ENCODE peak calls at places on chromosomes 6 and 20, in ten cellular contexts. H, I, D, A, N, R, C, B, T and Q are unnamed samples. For H3K27me3, the result is how much of the 10 kb centered on the place peaks cover.

GRCh38 chr6:40398034-40398679 is 189.0 kb downstream of the LRFN2 start:
- DNase-seq in H (no peak), I (no peak), D (no peak), A (no peak), N (no peak), R (no peak), C (no peak), B (no peak), T (no peak), Q (no peak)

GRCh38 chr6:1335367-1336037 is 23.6 kb downstream of the FOXQ1 start:
- DNase-seq in H (peak), I (no peak), D (no peak), A (peak), N (peak), R (peak), C (peak), B (no peak), T (peak), Q (peak)

GRCh38 chr6:170051229-170052172 is 239.4 kb downstream of the DLL1 start:
- DNase-seq in H (no peak), I (peak), D (peak), A (peak), N (peak), R (peak), C (no peak), B (no peak), T (no peak), Q (no peak)

GRCh38 chr6:167995302-167995701 is 2.2 kb upstream of the KIF25 start:
- DNase-seq in H (no peak), I (no peak), D (no peak), A (no peak), N (no peak), R (no peak), C (no peak), B (no peak), T (no peak), Q (no peak)

GRCh38 chr6:168226832-168227434 is 92.6 kb downstream of the DACT2 start:
- DNase-seq in H (no peak), I (no peak), D (no peak), A (no peak), N (no peak), R (no peak), C (no peak), B (no peak), T (no peak), Q (peak)

GRCh38 chr6:57142178-57142525 is 30.0 kb upstream of the BAG2 start:
- DNase-seq in H (no peak), I (no peak), D (no peak), A (no peak), N (no peak), R (no peak), C (no peak), B (no peak), T (no peak), Q (no peak)

GRCh38 chr20:55251170-55251569 is 754.1 kb downstream of the CBLN4 start:
- DNase-seq in H (no peak), I (no peak), D (no peak), A (no peak), N (no peak), R (no peak), C (no peak), B (no peak), T (no peak), Q (no peak)

GRCh38 chr6:167573461-167574215 is 248.8 kb downstream of the TTLL2 start:
- DNase-seq in H (no peak), I (no peak), D (no peak), A (no peak), N (no peak), R (no peak), C (no peak), B (no peak), T (no peak), Q (no peak)

GRCh38 chr20:56328861-56329260 is 29.9 kb upstream of the FAM210B start:
- DNase-seq in H (peak), I (no peak), D (no peak), A (no peak), N (no peak), R (no peak), C (peak), B (no peak), T (no peak), Q (no peak)

GRCh38 chr20:7790189-7790588 is 150.1 kb downstream of the HAO1 start:
- DNase-seq in H (no peak), I (no peak), D (no peak), A (no peak), N (no peak), R (no peak), C (peak), B (no peak), T (no peak), Q (peak)

GRCh38 chr20:47063808-47064207 is 169.2 kb downstream of the EYA2 start:
- DNase-seq in H (no peak), I (no peak), D (no peak), A (no peak), N (no peak), R (no peak), C (no peak), B (no peak), T (no peak), Q (no peak)

GRCh38 chr20:34037121-34037520 is 43.4 kb downstream of the RALY start:
- DNase-seq in H (no peak), I (no peak), D (peak), A (no peak), N (no peak), R (peak), C (no peak), B (no peak), T (no peak), Q (no peak)

GRCh38 chr6:85579581-85579980 is 14.1 kb downstream of the SNX14 start:
- DNase-seq in H (peak), I (no peak), D (no peak), A (no peak), N (no peak), R (no peak), C (no peak), B (peak), T (no peak), Q (no peak)

GRCh38 chr20:48656661-48657211 is 171.1 kb downstream of the PREX1 start:
- DNase-seq in H (no peak), I (peak), D (peak), A (no peak), N (no peak), R (peak), C (peak), B (peak), T (no peak), Q (no peak)

GRCh38 chr20:41366546-41367392 is at the start of gene EMILIN3:
- DNase-seq in H (peak), I (no peak), D (no peak), A (no peak), N (no peak), R (no peak), C (no peak), B (peak), T (no peak), Q (no peak)

GRCh38 chr20:34982270-34983088 is 26.8 kb downstream of the MYH7B start:
- DNase-seq in H (no peak), I (no peak), D (peak), A (peak), N (no peak), R (no peak), C (no peak), B (no peak), T (no peak), Q (no peak)

GRCh38 chr6:132132911-132133639 is 181.9 kb upstream of the CCN2 start:
- DNase-seq in H (no peak), I (no peak), D (no peak), A (no peak), N (no peak), R (no peak), C (peak), B (peak), T (no peak), Q (peak)

GRCh38 chr6:7184502-7184901 is 76.7 kb downstream of the RREB1 start:
- DNase-seq in H (no peak), I (no peak), D (no peak), A (no peak), N (no peak), R (no peak), C (peak), B (no peak), T (no peak), Q (no peak)

GRCh38 chr6:45590751-45591184 is 213.0 kb upstream of the SUPT3H start:
- DNase-seq in H (peak), I (no peak), D (no peak), A (no peak), N (no peak), R (no peak), C (peak), B (no peak), T (no peak), Q (no peak)

GRCh38 chr6:31531162-31531561 is 2.4 kb downstream of the MCCD1 start:
- DNase-seq in H (no peak), I (no peak), D (no peak), A (no peak), N (no peak), R (no peak), C (no peak), B (no peak), T (no peak), Q (no peak)

GRCh38 chr20:63775096-63775978 is 35.8 kb downstream of the SLC2A4RG start:
- DNase-seq in H (peak), I (peak), D (no peak), A (peak), N (no peak), R (no peak), C (no peak), B (peak), T (peak), Q (no peak)

GRCh38 chr6:17098007-17098406 is 3.8 kb upstream of the STMND1 start:
- DNase-seq in H (no peak), I (no peak), D (no peak), A (no peak), N (no peak), R (no peak), C (no peak), B (no peak), T (no peak), Q (no peak)

DNA sequence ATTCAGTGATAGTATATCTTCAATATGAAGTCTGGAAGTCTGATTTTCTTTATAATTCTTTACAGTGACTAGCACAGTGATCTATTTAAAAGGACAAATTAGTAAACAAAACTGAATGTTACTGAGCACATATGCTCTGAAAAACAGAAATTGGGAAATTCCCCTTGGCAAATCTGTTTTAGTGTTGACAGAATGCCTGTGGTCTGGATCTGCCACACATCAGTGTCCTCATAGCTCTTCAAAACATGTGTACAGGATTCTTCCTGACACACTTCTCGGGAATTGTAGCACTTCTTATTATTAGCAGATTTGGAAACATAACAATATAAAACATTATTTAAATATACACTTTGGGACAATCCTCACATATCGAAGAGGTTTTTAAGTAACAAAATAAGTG is 354.3 kb downstream of the COL12A1 start:
- DNase-seq in H (no peak), I (no peak), D (no peak), A (no peak), N (no peak), R (no peak), C (no peak), B (no peak), T (no peak), Q (peak)
- H3K27me3 ChIP-seq in H (under half), I (under half), D (under half), A (under half), N (under half), R (under half), C (under half), B (under half), T (under half), Q (under half)

GRCh38 chr20:1121439-1121838 is 3.0 kb downstream of the PSMF1 start:
- DNase-seq in H (no peak), I (no peak), D (no peak), A (no peak), N (no peak), R (no peak), C (no peak), B (no peak), T (no peak), Q (no peak)

GRCh38 chr20:1119524-1119923 is 1.1 kb downstream of the PSMF1 start:
- DNase-seq in H (no peak), I (no peak), D (no peak), A (no peak), N (no peak), R (no peak), C (no peak), B (no peak), T (no peak), Q (no peak)

GRCh38 chr20:1119128-1119505 is 715 bp downstream of the PSMF1 start:
- DNase-seq in H (no peak), I (no peak), D (no peak), A (no peak), N (no peak), R (no peak), C (peak), B (no peak), T (no peak), Q (peak)

GRCh38 chr20:1118004-1118335 is 432 bp upstream of the PSMF1 start:
- DNase-seq in H (no peak), I (no peak), D (no peak), A (no peak), N (no peak), R (no peak), C (no peak), B (no peak), T (no peak), Q (no peak)

GRCh38 chr20:1118336-1119127 is at the start of gene PSMF1:
- DNase-seq in H (peak), I (peak), D (peak), A (peak), N (peak), R (peak), C (peak), B (peak), T (peak), Q (peak)
- H3K27ac ChIP-seq in H (peak), I (peak), D (peak), A (peak), N (peak), R (peak), C (peak), B (peak), T (peak), Q (peak)

GRCh38 chr6:98653171-98653570 is 181.2 kb upstream of the POU3F2 start:
- DNase-seq in H (no peak), I (no peak), D (no peak), A (no peak), N (no peak), R (no peak), C (peak), B (no peak), T (no peak), Q (no peak)

GRCh38 chr6:98657764-98658163 is 176.6 kb upstream of the POU3F2 start:
- DNase-seq in H (peak), I (no peak), D (no peak), A (no peak), N (peak), R (no peak), C (peak), B (peak), T (no peak), Q (peak)
- TF ChIP-seq CTCF in H (no peak), I (no peak), D (no peak), A (no peak), N (no peak), R (no peak), C (no peak), B (no peak), T (no peak), Q (no peak)

GRCh38 chr20:37596890-37597539 is 69.3 kb upstream of the BLCAP start:
- DNase-seq in H (no peak), I (no peak), D (no peak), A (no peak), N (no peak), R (no peak), C (no peak), B (no peak), T (no peak), Q (no peak)

GRCh38 chr20:37598101-37598530 is 70.4 kb upstream of the BLCAP start:
- DNase-seq in H (peak), I (no peak), D (no peak), A (no peak), N (no peak), R (no peak), C (no peak), B (peak), T (no peak), Q (no peak)

GRCh38 chr20:37598611-37599342 is 71.1 kb upstream of the BLCAP start:
- DNase-seq in H (no peak), I (no peak), D (no peak), A (no peak), N (no peak), R (no peak), C (no peak), B (no peak), T (no peak), Q (no peak)

GRCh38 chr20:37602634-37603033 is 75.0 kb upstream of the BLCAP start:
- DNase-seq in H (no peak), I (no peak), D (no peak), A (no peak), N (no peak), R (no peak), C (no peak), B (no peak), T (no peak), Q (no peak)

DNA sequence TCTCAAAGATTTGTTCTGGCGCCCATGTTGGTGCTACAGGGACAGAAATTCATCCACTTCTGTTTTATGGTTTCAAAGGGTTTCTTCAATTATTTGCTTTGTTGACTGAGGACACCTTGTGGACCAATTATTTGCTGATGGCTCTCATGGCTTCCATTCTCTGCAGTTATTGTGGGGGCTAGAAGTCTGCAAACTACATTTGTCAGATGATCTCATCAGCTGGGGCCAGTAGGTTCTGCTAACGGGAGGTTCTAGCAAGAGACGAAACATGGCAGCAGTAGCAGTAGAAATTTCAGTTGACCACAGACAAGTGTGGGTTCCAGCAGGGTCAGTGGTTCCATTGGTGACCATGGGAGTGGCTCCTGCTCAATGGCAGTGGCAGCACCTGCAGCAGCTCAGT is 72.8 kb upstream of the BLCAP start:
- DNase-seq in H (no peak), I (no peak), D (no peak), A (no peak), N (no peak), R (no peak), C (no peak), B (no peak), T (no peak), Q (no peak)
- H3K27me3 ChIP-seq in H (under half), I (under half), D (under half), A (under half), N (under half), R (under half), C (half or more), B (under half), T (under half), Q (half or more)

GRCh38 chr20:59014680-59015389 is 4.4 kb upstream of the TUBB1 start:
- DNase-seq in H (no peak), I (no peak), D (peak), A (no peak), N (no peak), R (no peak), C (no peak), B (no peak), T (no peak), Q (no peak)
- H3K27ac ChIP-seq in H (no peak), I (no peak), D (no peak), A (no peak), N (no peak), R (no peak), C (no peak), B (no peak), T (peak), Q (no peak)

GRCh38 chr20:62297449-62298227 is 5.2 kb upstream of the ADRM1 start:
- DNase-seq in H (no peak), I (no peak), D (no peak), A (no peak), N (no peak), R (no peak), C (no peak), B (no peak), T (no peak), Q (no peak)
- TF ChIP-seq CTCF in H (no peak), I (no peak), D (no peak), A (no peak), N (no peak), R (no peak), C (no peak), B (no peak), T (no peak), Q (no peak)

GRCh38 chr6:91669154-91669903 is 1082.5 kb upstream of the MAP3K7 start:
- DNase-seq in H (no peak), I (peak), D (no peak), A (no peak), N (no peak), R (no peak), C (no peak), B (no peak), T (no peak), Q (no peak)

GRCh38 chr6:91660893-91661292 is 1074.0 kb upstream of the MAP3K7 start:
- DNase-seq in H (no peak), I (no peak), D (no peak), A (no peak), N (no peak), R (no peak), C (no peak), B (no peak), T (no peak), Q (no peak)

GRCh38 chr6:91667596-91667995 is 1080.7 kb upstream of the MAP3K7 start:
- DNase-seq in H (no peak), I (no peak), D (no peak), A (no peak), N (no peak), R (no peak), C (no peak), B (no peak), T (no peak), Q (no peak)

GRCh38 chr6:91659881-91660280 is 1073.0 kb upstream of the MAP3K7 start:
- DNase-seq in H (no peak), I (no peak), D (no peak), A (no peak), N (no peak), R (no peak), C (no peak), B (no peak), T (no peak), Q (no peak)

DNA sequence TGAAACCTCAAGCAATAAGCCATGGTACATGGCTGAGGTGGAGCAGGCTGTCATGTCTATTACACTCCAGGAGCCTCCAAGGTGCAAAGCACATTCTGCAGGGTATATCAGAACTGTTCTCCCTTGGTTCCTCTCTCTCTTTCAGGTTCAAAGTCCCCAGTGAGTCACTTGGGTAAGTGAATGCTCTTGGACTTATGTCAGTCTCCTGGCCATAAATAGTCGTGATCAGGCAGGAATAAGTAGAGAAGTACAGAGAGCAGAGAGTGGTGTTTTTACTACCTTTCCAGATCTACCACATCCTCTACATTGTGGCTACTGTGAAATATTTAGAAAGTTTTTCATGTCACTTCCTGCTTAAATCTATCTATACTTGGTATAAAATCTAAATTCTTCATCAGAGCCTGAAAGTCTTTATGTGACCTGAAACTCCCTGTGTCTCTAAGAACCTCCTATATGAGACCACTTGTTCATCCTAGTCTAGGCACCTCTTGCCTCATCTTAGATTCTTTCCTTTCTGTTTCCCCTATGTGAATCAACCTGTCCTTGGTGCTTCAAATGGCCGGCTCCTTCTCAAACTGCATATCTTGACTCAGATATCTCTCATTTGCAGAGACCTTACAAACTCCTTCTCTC is 1077.6 kb upstream of the MAP3K7 start:
- DNase-seq in H (peak), I (no peak), D (no peak), A (no peak), N (no peak), R (no peak), C (no peak), B (no peak), T (no peak), Q (peak)
- H3K27me3 ChIP-seq in H (under half), I (under half), D (under half), A (under half), N (under half), R (under half), C (under half), B (under half), T (under half), Q (under half)